ENCODE peak calls at places on chromosome X, in five cellular contexts. H is HFFc6, N is transverse colon, T is choroid plexus epithelial cell, S is ovary. Y is an unnamed sample.

GRCh38 chrX:42597481-42597880 is 180.5 kb downstream of the PPP1R2C start:
- DNase-seq in H (no peak), N (no peak), T (no peak), S (no peak), Y (no peak)

GRCh38 chrX:13742397-13743176 is 8.0 kb downstream of the OFD1 start:
- DNase-seq in H (no peak), N (peak; percentile 15), T (no peak), S (no peak), Y (peak; percentile 38)

GRCh38 chrX:34884693-34885277 is 57.8 kb upstream of the FAM47B start:
- DNase-seq in H (peak; percentile 76), N (no peak), T (peak; percentile 90), S (no peak), Y (no peak)

GRCh38 chrX:39238017-39238416 is 436.8 kb downstream of the MID1IP1 start:
- DNase-seq in H (no peak), N (no peak), T (no peak), S (no peak), Y (no peak)

GRCh38 chrX:17930850-17931249 is 69.8 kb upstream of the RAI2 start:
- DNase-seq in H (no peak), N (no peak), T (no peak), S (no peak), Y (no peak)

GRCh38 chrX:31201503-31201902 is 129.7 kb upstream of the FTHL17 start:
- DNase-seq in H (no peak), N (no peak), T (no peak), S (no peak), Y (no peak)

GRCh38 chrX:110397904-110398303 is 39.3 kb downstream of the RTL9 start:
- DNase-seq in H (no peak), N (no peak), T (no peak), S (no peak), Y (no peak)

GRCh38 chrX:116031331-116031730 is 139.2 kb upstream of the AGTR2 start:
- DNase-seq in H (no peak), N (no peak), T (no peak), S (no peak), Y (no peak)

GRCh38 chrX:10197597-10198210 is 40.9 kb downstream of the CLCN4 start:
- DNase-seq in H (no peak), N (no peak), T (peak; percentile 74), S (no peak), Y (no peak)

GRCh38 chrX:69097451-69098236 is 67.6 kb downstream of the PJA1 start:
- DNase-seq in H (no peak), N (no peak), T (no peak), S (no peak), Y (no peak)

GRCh38 chrX:55490121-55490520 is 473 bp upstream of the USP51 start:
- DNase-seq in H (no peak), N (no peak), T (no peak), S (no peak), Y (no peak)

GRCh38 chrX:97563531-97564133 is 679.9 kb downstream of the RPA4 start:
- DNase-seq in H (peak; percentile 43), N (peak; percentile 41), T (peak; percentile 81), S (peak; percentile 43), Y (peak; percentile 6)

GRCh38 chrX:9315086-9315485 is 149.8 kb upstream of the TBL1X start:
- DNase-seq in H (no peak), N (no peak), T (no peak), S (no peak), Y (no peak)

GRCh38 chrX:18542131-18542530 is 116.7 kb downstream of the CDKL5 start:
- DNase-seq in H (no peak), N (no peak), T (no peak), S (no peak), Y (no peak)

GRCh38 chrX:66622209-66622608 is 16.7 kb downstream of the EDA2R start:
- DNase-seq in H (peak; percentile 30), N (no peak), T (no peak), S (no peak), Y (no peak)

GRCh38 chrX:106306391-106306947 is 138.4 kb downstream of the PWWP3B start:
- DNase-seq in H (no peak), N (no peak), T (no peak), S (no peak), Y (no peak)

GRCh38 chrX:18353931-18354368 is 538 bp downstream of the SCML2 start:
- DNase-seq in H (no peak), N (peak; percentile 8), T (no peak), S (peak; percentile 50), Y (peak; percentile 17)

GRCh38 chrX:136310411-136310810 is 9.6 kb downstream of the ADGRG4 start:
- DNase-seq in H (peak; percentile 48), N (no peak), T (peak; percentile 47), S (no peak), Y (no peak)

GRCh38 chrX:43000121-43000520 is 222.2 kb upstream of the PPP1R2C start:
- DNase-seq in H (no peak), N (no peak), T (peak; percentile 4), S (no peak), Y (no peak)

GRCh38 chrX:14922437-14922836 is 49.2 kb downstream of the MOSPD2 start:
- DNase-seq in H (peak; percentile 88), N (no peak), T (peak; percentile 87), S (no peak), Y (no peak)

GRCh38 chrX:122579521-122579920 is 604.6 kb upstream of the GRIA3 start:
- DNase-seq in H (peak; percentile 55), N (no peak), T (peak; percentile 13), S (no peak), Y (no peak)

GRCh38 chrX:120485562-120486520 is 16.7 kb upstream of the LAMP2 start:
- DNase-seq in H (peak; percentile 75), N (peak; percentile 68), T (peak; percentile 84), S (peak; percentile 87), Y (peak; percentile 70)

GRCh38 chrX:45894864-45895645 is 650.2 kb downstream of the ZNF674 start:
- DNase-seq in H (no peak), N (no peak), T (no peak), S (no peak), Y (no peak)

GRCh38 chrX:153557618-153558017 is 40.2 kb downstream of the ATP2B3 start:
- DNase-seq in H (no peak), N (no peak), T (no peak), S (no peak), Y (no peak)

GRCh38 chrX:50114113-50114512 is 86.7 kb downstream of the AKAP4 start:
- DNase-seq in H (no peak), N (no peak), T (no peak), S (no peak), Y (no peak)

DNA sequence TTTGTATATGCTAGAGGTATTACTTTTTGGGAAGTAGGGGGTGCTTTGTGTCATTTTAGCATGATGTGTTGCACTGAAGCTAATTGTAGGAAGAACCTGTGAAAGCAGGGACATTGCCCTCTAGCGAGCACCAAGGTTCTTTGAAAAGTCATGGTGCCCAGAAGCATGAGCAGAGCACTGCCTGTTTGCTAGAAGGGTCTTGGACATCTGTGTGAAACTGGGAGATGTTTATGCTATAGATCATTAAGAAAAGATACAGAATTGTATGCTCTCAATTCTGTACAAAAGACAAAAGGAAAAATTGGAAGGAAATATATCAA is 14.7 kb downstream of the GRPR start:
- DNase-seq in H (no peak), N (no peak), T (peak; percentile 17), S (no peak), Y (no peak)
- TF ChIP-seq CTCF in H (no peak), N (no peak), T (peak; percentile 41), S (no peak), Y (no peak)

GRCh38 chrX:149881081-149881711 is at the start of gene MAGEA8:
- DNase-seq in H (no peak), N (no peak), T (no peak), S (no peak), Y (no peak)
- TF ChIP-seq CTCF in H (peak; percentile 30), N (no peak), T (no peak), S (no peak), Y (peak; percentile 38)

GRCh38 chrX:36957425-36958328 is 50.5 kb upstream of the FAM47C start:
- DNase-seq in H (no peak), N (peak; percentile 17), T (no peak), S (no peak), Y (peak; percentile 62)
- TF ChIP-seq CTCF in H (no peak), N (no peak), T (no peak), S (no peak), Y (no peak)

GRCh38 chrX:134907302-134907701 is 83.5 kb upstream of the SMIM10 start:
- DNase-seq in H (peak; percentile 13), N (no peak), T (no peak), S (no peak), Y (no peak)

GRCh38 chrX:134911348-134911747 is 79.4 kb upstream of the SMIM10 start:
- DNase-seq in H (no peak), N (no peak), T (no peak), S (no peak), Y (no peak)

GRCh38 chrX:134909258-134909657 is 81.5 kb upstream of the SMIM10 start:
- DNase-seq in H (no peak), N (no peak), T (no peak), S (no peak), Y (no peak)

GRCh38 chrX:134908235-134908834 is 82.5 kb upstream of the SMIM10 start:
- DNase-seq in H (peak; percentile 52), N (no peak), T (peak; percentile 71), S (no peak), Y (no peak)
- TF ChIP-seq CTCF in H (peak; percentile 57), N (no peak), T (peak; percentile 39), S (no peak), Y (no peak)

GRCh38 chrX:102840871-102841705 is 96.0 kb upstream of the RAB40AL start:
- DNase-seq in H (no peak), N (no peak), T (peak; percentile 31), S (no peak), Y (no peak)
- TF ChIP-seq CTCF in H (peak; percentile 65), N (no peak), T (peak; percentile 23), S (no peak), Y (no peak)

GRCh38 chrX:148914783-148915182 is 414.4 kb downstream of the AFF2 start:
- DNase-seq in H (no peak), N (no peak), T (no peak), S (no peak), Y (no peak)

DNA sequence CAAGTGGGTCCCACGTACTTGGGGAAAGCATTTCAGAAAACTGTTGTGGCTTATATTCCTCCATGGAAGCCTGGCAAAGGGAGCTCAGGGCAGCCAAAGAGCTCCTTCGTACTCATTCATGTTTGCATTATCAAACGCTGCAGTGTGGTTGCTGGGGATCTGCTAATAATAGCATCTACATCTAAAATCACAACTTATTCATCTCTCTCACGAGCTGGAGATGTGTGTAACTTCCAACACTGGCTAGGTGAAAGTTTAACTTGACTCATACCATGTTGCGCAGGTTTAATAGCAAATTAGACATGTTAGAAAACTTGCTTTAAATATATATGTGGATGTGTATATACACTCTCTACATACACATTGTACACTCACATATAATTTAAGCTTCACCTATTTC is 415.1 kb downstream of the AFF2 start:
- DNase-seq in H (no peak), N (no peak), T (no peak), S (no peak), Y (no peak)
- TF ChIP-seq CTCF in H (no peak), N (no peak), T (no peak), S (no peak), Y (no peak)

Y was measured in Calu3.